ENCODE peak calls at places on chromosome 9, in five cellular contexts. P is RWPE1, S is fibroblast of the aortic adventitia, Q is dorsolateral prefrontal cortex, Y is breast epithelium. B is an unnamed sample.

GRCh38 chr9:28808042-28808441 is 1234.8 kb upstream of the C9orf72 start:
- DNase-seq in P (peak), S (peak), Q (no peak), Y (no peak), B (no peak)

GRCh38 chr9:21919377-21920362 is 74.5 kb downstream of the CDKN2A start:
- DNase-seq in P (peak), S (peak), Q (no peak), Y (no peak), B (no peak)

GRCh38 chr9:6993531-6993930 is 235.8 kb downstream of the KDM4C start:
- DNase-seq in P (no peak), S (no peak), Q (no peak), Y (no peak), B (peak)

GRCh38 chr9:86818636-86819035 is 128.7 kb downstream of the GAS1 start:
- DNase-seq in P (no peak), S (no peak), Q (no peak), Y (no peak), B (no peak)

GRCh38 chr9:95005276-95006141 is 279.0 kb downstream of the AOPEP start:
- DNase-seq in P (peak), S (peak), Q (no peak), Y (no peak), B (peak)

GRCh38 chr9:135084881-135085760 is 2.3 kb upstream of the OLFM1 start:
- DNase-seq in P (no peak), S (no peak), Q (no peak), Y (no peak), B (no peak)

GRCh38 chr9:130713286-130713975 is 19.9 kb downstream of the EXOSC2 start:
- DNase-seq in P (no peak), S (peak), Q (no peak), Y (no peak), B (no peak)

GRCh38 chr9:12680341-12680740 is 12.8 kb upstream of the TYRP1 start:
- DNase-seq in P (peak), S (peak), Q (no peak), Y (no peak), B (no peak)

GRCh38 chr9:37938121-37938906 is 34.4 kb upstream of the SLC25A51 start:
- DNase-seq in P (peak), S (peak), Q (no peak), Y (no peak), B (peak)

GRCh38 chr9:70911791-70912190 is 209.6 kb downstream of the TRPM3 start:
- DNase-seq in P (no peak), S (no peak), Q (no peak), Y (no peak), B (no peak)

GRCh38 chr9:70006299-70006698 is 37.3 kb upstream of the MAMDC2 start:
- DNase-seq in P (no peak), S (peak), Q (no peak), Y (no peak), B (no peak)

GRCh38 chr9:85178486-85178885 is 509.0 kb downstream of the NTRK2 start:
- DNase-seq in P (peak), S (no peak), Q (peak), Y (no peak), B (peak)

GRCh38 chr9:109401169-109401989 is 80.5 kb upstream of the EPB41L4B start:
- DNase-seq in P (peak), S (peak), Q (peak), Y (peak), B (peak)

GRCh38 chr9:136292026-136292538 is 11.8 kb downstream of the CCDC187 start:
- DNase-seq in P (no peak), S (no peak), Q (no peak), Y (no peak), B (no peak)

GRCh38 chr9:36940881-36941280 is 93.2 kb downstream of the PAX5 start:
- DNase-seq in P (no peak), S (no peak), Q (no peak), Y (no peak), B (no peak)

GRCh38 chr9:109857337-109857736 is 77.3 kb downstream of the PALM2AKAP2 start:
- DNase-seq in P (no peak), S (no peak), Q (no peak), Y (no peak), B (no peak)

GRCh38 chr9:132235894-132236661 is 74.2 kb downstream of the NTNG2 start:
- DNase-seq in P (peak), S (peak), Q (peak), Y (peak), B (peak)

GRCh38 chr9:131733601-131734061 is 6.2 kb downstream of the RAPGEF1 start:
- DNase-seq in P (peak), S (peak), Q (no peak), Y (no peak), B (no peak)

GRCh38 chr9:132516301-132516700 is 66.1 kb upstream of the BARHL1 start:
- DNase-seq in P (no peak), S (no peak), Q (no peak), Y (no peak), B (no peak)

GRCh38 chr9:70073193-70073592 is 29.5 kb downstream of the MAMDC2 start:
- DNase-seq in P (no peak), S (peak), Q (no peak), Y (no peak), B (no peak)

GRCh38 chr9:86337469-86338107 is 16.6 kb downstream of the TUT7 start:
- DNase-seq in P (no peak), S (no peak), Q (no peak), Y (no peak), B (no peak)

GRCh38 chr9:14119694-14120514 is 194.0 kb downstream of the NFIB start:
- DNase-seq in P (peak), S (peak), Q (no peak), Y (no peak), B (no peak)

GRCh38 chr9:71363286-71363961 is 242.0 kb upstream of the TRPM3 start:
- DNase-seq in P (no peak), S (peak), Q (no peak), Y (no peak), B (no peak)

GRCh38 chr9:137406085-137406773 is 16.7 kb downstream of the EXD3 start:
- DNase-seq in P (no peak), S (no peak), Q (no peak), Y (no peak), B (no peak)

GRCh38 chr9:134213508-134214394 is 49.4 kb upstream of the RNU6ATAC start:
- DNase-seq in P (no peak), S (no peak), Q (no peak), Y (no peak), B (no peak)

GRCh38 chr9:90965141-90965910 is 163.7 kb downstream of the SYK start:
- DNase-seq in P (no peak), S (peak), Q (no peak), Y (no peak), B (no peak)

GRCh38 chr9:134929560-134930158 is 11.9 kb upstream of the FCN1 start:
- DNase-seq in P (no peak), S (no peak), Q (no peak), Y (no peak), B (no peak)

GRCh38 chr9:102974530-102974929 is 20.6 kb upstream of the CYLC2 start:
- DNase-seq in P (peak), S (no peak), Q (no peak), Y (no peak), B (no peak)

GRCh38 chr9:19239955-19240354 is 9.5 kb downstream of the DENND4C start:
- DNase-seq in P (no peak), S (no peak), Q (no peak), Y (no peak), B (no peak)

GRCh38 chr9:20552874-20553624 is 69.2 kb downstream of the MLLT3 start:
- DNase-seq in P (no peak), S (peak), Q (no peak), Y (no peak), B (no peak)
- TF ChIP-seq CTCF in P (no peak), S (peak), Q (no peak), Y (no peak), B (no peak)

DNA sequence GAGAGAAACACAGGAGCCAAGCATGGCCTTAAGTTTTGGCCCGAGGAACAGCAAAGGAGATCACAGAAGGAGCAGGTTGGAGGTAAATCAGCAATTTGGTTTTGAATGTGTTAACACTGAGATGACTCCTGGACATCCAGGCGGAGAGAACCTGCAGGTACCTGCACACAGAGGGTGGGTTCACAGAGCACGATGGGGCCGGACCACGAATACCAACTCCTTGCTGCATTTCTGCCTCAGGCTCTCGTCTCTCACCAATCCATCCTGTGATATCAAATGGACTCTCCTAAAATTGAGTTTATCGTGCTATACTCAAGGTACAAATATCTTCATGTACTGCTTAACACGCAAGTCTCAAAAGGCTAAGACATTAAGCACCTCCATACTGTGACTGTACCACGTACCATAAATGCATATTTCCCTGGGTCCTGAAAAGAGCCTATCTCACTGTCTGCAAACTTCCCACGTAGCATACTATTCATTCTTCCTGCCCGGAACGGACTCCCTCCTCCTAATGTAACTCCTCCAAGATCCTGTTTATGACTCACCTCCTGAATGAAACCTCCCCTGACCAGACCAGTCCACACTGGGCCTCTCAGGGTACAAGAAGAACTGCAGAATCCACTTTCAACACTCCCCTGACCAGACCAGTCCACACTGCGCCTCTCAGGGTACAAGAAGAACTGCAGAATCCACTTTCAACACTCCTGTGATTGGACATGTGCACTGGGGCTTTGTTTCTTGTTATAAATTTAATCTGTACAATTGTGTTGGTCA is 380.8 kb upstream of the RFX3 start:
- DNase-seq in P (peak), S (peak), Q (no peak), Y (no peak), B (no peak)
- TF ChIP-seq CTCF in P (no peak), S (peak), Q (no peak), Y (no peak), B (no peak)

GRCh38 chr9:93592389-93593021 is 16.1 kb downstream of the PHF2 start:
- DNase-seq in P (no peak), S (peak), Q (no peak), Y (no peak), B (no peak)
- TF ChIP-seq CTCF in P (no peak), S (peak), Q (no peak), Y (no peak), B (no peak)

DNA sequence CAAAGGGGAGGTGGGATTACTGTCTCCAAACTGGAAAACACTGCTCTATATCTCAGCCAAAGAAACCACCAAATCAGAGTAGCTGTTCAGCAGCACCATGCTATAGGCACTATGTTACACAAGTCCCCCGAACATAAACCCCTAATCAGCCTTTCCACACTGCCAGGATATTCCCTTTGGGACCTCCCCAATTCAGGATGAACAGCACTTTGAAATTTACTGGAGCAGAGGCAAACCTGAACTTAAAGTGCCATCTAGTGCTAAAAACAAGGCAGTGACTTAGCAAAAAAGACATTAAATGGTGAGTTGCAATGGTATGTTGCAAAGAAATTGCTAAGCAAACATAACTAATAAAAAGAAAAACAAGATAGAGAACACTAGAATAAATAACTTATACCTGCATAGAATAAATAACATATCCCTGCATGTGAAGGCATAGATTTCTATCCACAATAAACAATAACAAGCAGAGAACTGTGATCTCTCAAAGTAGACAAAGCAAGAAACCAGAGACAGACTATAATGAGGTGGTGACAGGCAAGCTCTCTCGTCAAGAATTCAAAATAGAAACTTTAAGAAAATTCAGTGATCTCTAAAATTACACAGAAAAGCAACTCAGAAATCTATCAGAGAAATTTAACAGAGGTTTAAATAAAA is 584.4 kb upstream of the ACO1 start:
- DNase-seq in P (peak), S (peak), Q (no peak), Y (no peak), B (peak)
- TF ChIP-seq CTCF in P (peak), S (peak), Q (no peak), Y (no peak), B (peak)

DNA sequence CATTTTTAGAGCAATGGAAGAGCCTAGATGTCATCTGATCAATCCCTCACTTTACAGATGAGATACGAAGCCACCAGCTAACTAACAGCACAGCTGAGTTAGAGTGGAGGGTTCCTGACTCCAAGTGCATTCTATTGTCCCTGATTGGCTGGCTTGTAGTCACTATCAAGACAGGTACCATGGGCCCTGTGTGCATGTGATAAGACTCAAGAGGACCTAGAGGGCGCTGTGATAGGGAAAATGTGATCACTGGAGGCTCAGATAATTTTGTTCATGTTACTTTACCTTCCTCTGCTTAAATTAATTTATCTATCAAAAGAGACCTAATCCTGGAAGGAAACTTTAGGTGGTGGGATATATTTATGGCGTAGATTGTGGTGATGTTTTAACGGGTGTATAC is 19.5 kb upstream of the SNAPC3 start:
- DNase-seq in P (no peak), S (no peak), Q (no peak), Y (no peak), B (no peak)
- TF ChIP-seq CTCF in P (peak), S (peak), Q (no peak), Y (no peak), B (no peak)

GRCh38 chr9:33964369-33964768 is 84.3 kb downstream of the UBAP2 start:
- DNase-seq in P (no peak), S (no peak), Q (no peak), Y (no peak), B (no peak)
- TF ChIP-seq CTCF in P (no peak), S (no peak), Q (no peak), Y (no peak), B (no peak)

DNA sequence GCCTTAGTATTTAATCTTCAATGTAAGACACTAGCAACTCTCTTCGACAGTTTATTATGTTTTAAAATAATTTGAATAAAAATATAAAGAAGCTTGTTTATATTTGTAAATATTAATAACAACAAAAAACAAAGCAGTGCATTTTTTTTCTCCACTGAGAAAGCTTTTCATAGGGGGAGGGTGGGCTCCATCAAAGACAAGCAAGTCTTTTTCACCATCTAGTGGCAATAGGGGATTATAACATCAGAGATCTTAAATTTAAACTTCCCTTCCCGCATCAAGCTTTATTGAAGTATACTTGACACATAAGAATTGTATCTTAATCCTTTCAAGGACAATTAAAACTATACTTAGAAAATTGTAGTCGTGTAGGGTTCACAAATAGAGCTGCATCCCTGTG is 9.3 kb upstream of the OR13F1 start:
- DNase-seq in P (peak), S (peak), Q (no peak), Y (no peak), B (no peak)
- TF ChIP-seq CTCF in P (peak), S (peak), Q (peak), Y (no peak), B (peak)

DNA sequence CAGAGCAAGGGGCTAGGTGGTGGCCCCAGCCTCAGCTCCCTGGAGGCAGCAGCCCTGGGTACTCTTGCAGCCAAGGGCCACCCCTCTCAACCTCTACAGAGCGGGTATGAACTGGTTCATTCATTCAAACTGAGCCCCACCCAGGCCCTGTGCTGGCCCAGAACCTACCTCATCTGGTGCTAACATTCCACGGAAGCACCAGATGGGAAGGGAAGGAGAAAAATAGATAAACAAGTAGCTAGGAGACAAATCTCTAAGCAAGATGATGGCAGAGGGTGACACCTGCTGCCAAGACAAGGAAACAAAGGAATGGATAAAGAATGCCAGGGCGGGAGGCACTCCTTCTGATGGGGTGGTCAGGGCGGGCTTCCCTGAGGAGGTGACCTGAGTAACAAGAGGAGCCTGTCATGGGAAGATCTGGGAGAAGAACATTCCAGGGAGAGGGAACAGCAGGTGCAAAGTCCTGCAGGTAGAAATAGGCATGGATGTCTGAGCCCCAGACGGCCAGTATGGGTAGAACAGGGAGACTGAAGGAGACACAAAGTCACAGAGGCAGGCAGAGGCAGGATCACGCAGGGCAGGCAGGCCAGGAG is 6.1 kb downstream of the ST6GALNAC4 start:
- DNase-seq in P (no peak), S (peak), Q (no peak), Y (no peak), B (no peak)
- TF ChIP-seq CTCF in P (no peak), S (no peak), Q (no peak), Y (no peak), B (no peak)

DNA sequence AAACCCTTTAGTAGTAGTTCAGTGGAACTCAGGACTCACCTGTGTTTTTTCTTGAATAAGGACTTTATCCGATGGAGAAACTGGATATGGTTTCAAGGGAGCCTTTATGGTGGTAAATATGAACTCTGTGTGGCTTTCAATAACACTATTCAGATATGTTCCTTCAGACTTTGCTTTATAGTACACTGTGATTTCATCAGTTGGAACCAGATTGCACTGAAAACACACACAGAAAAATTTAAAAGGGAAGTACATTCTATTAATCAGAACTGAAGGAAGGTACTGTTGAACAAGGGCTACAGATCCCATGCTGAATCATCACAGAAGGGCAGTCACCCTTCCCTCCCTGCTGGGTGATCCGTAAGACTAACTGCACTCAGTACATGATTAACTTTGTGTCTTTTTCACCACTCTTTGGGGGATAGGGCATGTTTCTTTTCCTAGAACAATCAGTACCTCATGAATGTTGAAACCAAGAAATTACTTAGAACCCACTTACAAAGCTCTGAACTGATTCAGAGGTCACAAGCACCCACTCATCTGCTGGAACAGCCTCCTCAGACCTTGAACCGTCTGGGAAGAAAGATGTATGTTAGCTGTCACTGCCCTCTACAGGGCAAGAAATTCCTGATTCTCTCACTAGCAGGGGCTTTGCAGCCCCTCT is 51.2 kb downstream of the IARS1 start:
- DNase-seq in P (no peak), S (peak), Q (no peak), Y (no peak), B (no peak)
- TF ChIP-seq CTCF in P (peak), S (peak), Q (no peak), Y (no peak), B (peak)